ENCODE peak calls at places on chromosome 5, in ten cellular contexts. S is IMR-90, Q is suprapubic skin, T is HCT116, I is H54, E is tibial nerve, R is gastrocnemius medialis, P is GM12892, A is body of pancreas, U is testis. W is an unnamed sample.

GRCh38 chr5:5374034-5374715 is 48.3 kb upstream of the ICE1 start:
- DNase-seq in S (peak; percentile 29), Q (no peak), T (no peak), I (peak; percentile 63), E (no peak), R (no peak), P (no peak), A (no peak), U (no peak), W (no peak)

GRCh38 chr5:172453986-172454354 is 355 bp downstream of the SH3PXD2B start:
- DNase-seq in S (no peak), Q (no peak), T (no peak), I (no peak), E (no peak), R (no peak), P (no peak), A (no peak), U (no peak), W (no peak)

GRCh38 chr5:24428345-24428744 is 216.4 kb downstream of the CDH10 start:
- DNase-seq in S (no peak), Q (no peak), T (no peak), I (no peak), E (no peak), R (no peak), P (no peak), A (no peak), U (no peak), W (no peak)

GRCh38 chr5:113371788-113372196 is 63.0 kb downstream of the TSSK1B start:
- DNase-seq in S (no peak), Q (no peak), T (no peak), I (no peak), E (no peak), R (no peak), P (no peak), A (no peak), U (no peak), W (no peak)

GRCh38 chr5:168300377-168301182 is 9.1 kb downstream of the WWC1 start:
- DNase-seq in S (no peak), Q (no peak), T (no peak), I (no peak), E (no peak), R (no peak), P (no peak), A (peak; percentile 46), U (no peak), W (no peak)

GRCh38 chr5:52706775-52707174 is 80.9 kb upstream of the ITGA1 start:
- DNase-seq in S (no peak), Q (no peak), T (no peak), I (no peak), E (no peak), R (no peak), P (no peak), A (no peak), U (no peak), W (no peak)

GRCh38 chr5:109453251-109453650 is 43.5 kb upstream of the PJA2 start:
- DNase-seq in S (peak; percentile 46), Q (no peak), T (no peak), I (no peak), E (no peak), R (no peak), P (no peak), A (no peak), U (no peak), W (no peak)

GRCh38 chr5:138330813-138331448 is 673 bp downstream of the CDC25C start:
- DNase-seq in S (no peak), Q (no peak), T (no peak), I (no peak), E (no peak), R (no peak), P (no peak), A (no peak), U (no peak), W (no peak)

GRCh38 chr5:181215997-181216982 is 6.8 kb upstream of the TRIM41 start:
- DNase-seq in S (no peak), Q (no peak), T (no peak), I (no peak), E (no peak), R (no peak), P (no peak), A (no peak), U (no peak), W (no peak)

GRCh38 chr5:43854697-43855292 is 251.8 kb downstream of the NNT start:
- DNase-seq in S (peak; percentile 23), Q (no peak), T (no peak), I (no peak), E (no peak), R (no peak), P (no peak), A (no peak), U (no peak), W (no peak)

GRCh38 chr5:139416651-139417050 is 12.8 kb upstream of the SPATA24 start:
- DNase-seq in S (no peak), Q (no peak), T (no peak), I (no peak), E (no peak), R (peak; percentile 53), P (no peak), A (no peak), U (no peak), W (no peak)
- TF ChIP-seq POLR2A in S (no peak), Q (no peak), T (no peak), I (no peak), E (no peak), R (no peak), P (no peak), A (no peak), U (no peak), W (no peak)

GRCh38 chr5:14584848-14585247 is 3.3 kb downstream of the OTULINL start:
- DNase-seq in S (no peak), Q (no peak), T (no peak), I (no peak), E (no peak), R (no peak), P (no peak), A (peak; percentile 35), U (no peak), W (no peak)

GRCh38 chr5:14581333-14581890 is at the start of gene OTULINL:
- DNase-seq in S (peak; percentile 47), Q (peak; percentile 88), T (peak; percentile 33), I (peak; percentile 90), E (peak; percentile 79), R (peak; percentile 65), P (peak; percentile 87), A (peak; percentile 89), U (peak; percentile 93), W (peak; percentile 87)

GRCh38 chr5:14582797-14583137 is 1.2 kb downstream of the OTULINL start:
- DNase-seq in S (no peak), Q (no peak), T (no peak), I (no peak), E (no peak), R (no peak), P (no peak), A (no peak), U (no peak), W (no peak)

GRCh38 chr5:14580037-14581034 is 1.3 kb upstream of the OTULINL start:
- DNase-seq in S (no peak), Q (no peak), T (no peak), I (no peak), E (no peak), R (no peak), P (no peak), A (no peak), U (no peak), W (no peak)

GRCh38 chr5:14581891-14582796 is 552 bp downstream of the OTULINL start:
- DNase-seq in S (no peak), Q (peak; percentile 81), T (peak; percentile 33), I (no peak), E (peak; percentile 23), R (peak; percentile 11), P (peak; percentile 33), A (peak; percentile 74), U (peak; percentile 55), W (peak; percentile 41)
- TF ChIP-seq POLR2A in S (no peak), Q (no peak), T (no peak), I (no peak), E (no peak), R (no peak), P (no peak), A (no peak), U (no peak), W (no peak)

GRCh38 chr5:59768204-59769040 is 125.1 kb downstream of the PDE4D start:
- DNase-seq in S (peak; percentile 33), Q (peak; percentile 68), T (no peak), I (no peak), E (peak; percentile 37), R (no peak), P (no peak), A (peak; percentile 71), U (peak; percentile 67), W (peak; percentile 7)

GRCh38 chr5:59764361-59764760 is 129.2 kb downstream of the PDE4D start:
- DNase-seq in S (no peak), Q (no peak), T (no peak), I (no peak), E (no peak), R (no peak), P (no peak), A (no peak), U (no peak), W (no peak)

GRCh38 chr5:59765446-59765845 is 128.1 kb downstream of the PDE4D start:
- DNase-seq in S (no peak), Q (no peak), T (no peak), I (no peak), E (no peak), R (no peak), P (no peak), A (no peak), U (no peak), W (no peak)

GRCh38 chr5:59767753-59768159 is 125.8 kb downstream of the PDE4D start:
- DNase-seq in S (no peak), Q (no peak), T (no peak), I (no peak), E (no peak), R (no peak), P (no peak), A (no peak), U (no peak), W (no peak)

GRCh38 chr5:59766394-59766793 is 127.1 kb downstream of the PDE4D start:
- DNase-seq in S (no peak), Q (no peak), T (no peak), I (no peak), E (no peak), R (no peak), P (no peak), A (peak; percentile 69), U (no peak), W (no peak)
- TF ChIP-seq POLR2A in S (no peak), Q (no peak), T (no peak), I (no peak), E (no peak), R (no peak), P (no peak), A (no peak), U (no peak), W (no peak)

DNA sequence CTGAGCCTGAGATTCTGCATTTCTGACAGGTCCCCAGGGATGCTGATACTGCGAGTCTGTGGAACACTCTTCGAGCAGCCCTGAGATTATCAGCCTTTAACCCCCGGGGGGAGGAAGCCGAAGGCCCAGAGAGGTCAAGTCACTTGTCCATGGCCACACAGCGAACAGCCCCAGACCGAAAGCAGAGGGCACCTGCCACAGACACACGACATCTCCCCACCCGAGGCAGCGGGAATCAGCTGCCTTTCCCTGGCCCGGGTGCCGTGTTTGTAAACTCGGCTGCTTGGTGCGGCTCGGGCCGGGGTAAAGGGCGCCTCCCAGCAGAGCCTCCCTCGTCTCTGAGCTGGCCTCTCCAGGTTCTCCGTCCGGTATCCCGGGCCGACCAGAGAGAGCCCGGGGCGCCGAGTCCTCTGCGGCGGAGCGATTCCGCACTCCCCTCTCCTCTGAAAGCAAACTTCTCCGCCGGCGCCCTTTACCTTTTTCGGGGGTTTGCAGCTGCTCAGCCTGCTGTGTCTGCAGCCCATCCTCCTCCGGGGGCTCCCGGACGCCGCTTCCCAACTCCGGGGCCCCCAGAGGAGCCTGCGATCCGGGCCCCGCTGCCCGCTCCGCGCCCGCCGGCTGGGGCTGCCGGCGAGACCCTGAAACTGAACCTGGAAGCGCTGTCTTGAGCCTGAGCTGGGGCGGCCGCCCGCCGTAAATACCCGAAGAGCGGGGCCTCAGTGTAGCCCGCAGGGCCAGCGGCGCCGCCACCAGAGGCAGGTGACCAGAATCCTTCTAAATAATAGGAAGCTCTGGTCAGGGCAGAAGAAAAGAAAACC is at the start of gene CCDC69:
- DNase-seq in S (peak; percentile 57), Q (peak; percentile 81), T (peak; percentile 53), I (peak; percentile 75), E (peak; percentile 52), R (peak; percentile 66), P (peak; percentile 82), A (peak; percentile 82), U (peak; percentile 91), W (peak; percentile 80)
- TF ChIP-seq POLR2A in S (no peak), Q (no peak), T (no peak), I (peak; percentile 45), E (peak; percentile 55), R (peak; percentile 95), P (peak; percentile 71), A (peak; percentile 61), U (no peak), W (peak; percentile 6)